ENCODE peak calls at places on chromosome 11, in five cellular contexts. T is thyroid gland, E is SW 1271, O is endodermal cell, N is neural progenitor cell. W is an unnamed sample.

GRCh38 chr11:108938604-108939003 is 273.7 kb downstream of the DDX10 start:
- DNase-seq in E (no peak), O (no peak), T (no peak), N (no peak), W (peak)

GRCh38 chr11:73308963-73309960 is 1.2 kb downstream of the ARHGEF17 start:
- DNase-seq in N (peak), E (peak), T (peak), O (peak), W (peak)

GRCh38 chr11:41225856-41226255 is 233.6 kb downstream of the LRRC4C start:
- DNase-seq in O (no peak), T (no peak), N (no peak), E (no peak), W (no peak)

GRCh38 chr11:74839445-74839844 is 90.8 kb downstream of the RNF169 start:
- DNase-seq in T (no peak), E (no peak), N (no peak), O (no peak), W (no peak)

GRCh38 chr11:88418508-88418907 is 81.0 kb upstream of the CTSC start:
- DNase-seq in T (no peak), N (no peak), E (no peak), O (no peak), W (no peak)

GRCh38 chr11:133078012-133078411 is 454.3 kb downstream of the OPCML start:
- DNase-seq in N (no peak), T (no peak), O (no peak), E (no peak), W (no peak)

GRCh38 chr11:9039194-9039593 is 35.4 kb upstream of the NRIP3 start:
- DNase-seq in N (no peak), E (no peak), T (peak), O (no peak), W (peak)

GRCh38 chr11:24635588-24636290 is 138.9 kb downstream of the LUZP2 start:
- DNase-seq in N (no peak), E (no peak), O (no peak), T (no peak), W (no peak)

GRCh38 chr11:75063732-75064314 is 32.9 kb downstream of the OR2AT4 start:
- DNase-seq in T (no peak), O (no peak), E (no peak), N (no peak), W (no peak)

GRCh38 chr11:3983101-3983500 is 111.5 kb upstream of the RRM1 start:
- DNase-seq in E (no peak), N (no peak), O (no peak), T (no peak), W (no peak)

GRCh38 chr11:57800444-57801184 is 39.0 kb downstream of the CTNND1 start:
- DNase-seq in N (peak), E (peak), O (peak), T (no peak), W (peak)

GRCh38 chr11:43984519-43985385 is 42.3 kb downstream of the C11orf96 start:
- DNase-seq in T (peak), O (no peak), E (no peak), N (no peak), W (no peak)

GRCh38 chr11:69707156-69707555 is 3.3 kb upstream of the FGF19 start:
- DNase-seq in N (no peak), O (peak), T (no peak), E (no peak), W (no peak)

GRCh38 chr11:88482871-88483301 is 145.3 kb upstream of the CTSC start:
- DNase-seq in T (no peak), N (no peak), E (no peak), O (no peak), W (no peak)

GRCh38 chr11:15146271-15147003 is 31.7 kb downstream of the INSC start:
- DNase-seq in E (no peak), N (no peak), T (no peak), O (no peak), W (no peak)

GRCh38 chr11:17532814-17533213 is 11.4 kb downstream of the USH1C start:
- DNase-seq in T (no peak), N (no peak), O (no peak), E (no peak), W (no peak)

GRCh38 chr11:132523929-132524328 is 1008.4 kb downstream of the OPCML start:
- DNase-seq in E (no peak), N (no peak), T (no peak), O (no peak), W (no peak)

GRCh38 chr11:117424781-117425180 is 97.1 kb downstream of the CEP164 start:
- DNase-seq in N (no peak), O (peak), T (peak), E (no peak), W (no peak)

GRCh38 chr11:61297341-61297740 is 2.2 kb upstream of the VWCE start:
- DNase-seq in T (no peak), E (no peak), O (no peak), N (no peak), W (no peak)

GRCh38 chr11:122159173-122159701 is 43.2 kb upstream of the BLID start:
- DNase-seq in N (peak), T (peak), O (no peak), E (no peak), W (peak)

GRCh38 chr11:83257638-83258229 is 28.4 kb downstream of the CCDC90B start:
- DNase-seq in T (no peak), N (no peak), E (peak), O (no peak), W (peak)

GRCh38 chr11:115572551-115572950 is 68.3 kb upstream of the CADM1 start:
- DNase-seq in T (no peak), O (no peak), E (no peak), N (no peak), W (no peak)

GRCh38 chr11:69787457-69787856 is 12.3 kb upstream of the FGF4 start:
- DNase-seq in N (no peak), O (peak), T (no peak), E (no peak), W (no peak)

GRCh38 chr11:21048626-21049025 is 379.2 kb downstream of the NELL1 start:
- DNase-seq in O (no peak), T (no peak), E (no peak), N (no peak), W (no peak)

GRCh38 chr11:9203715-9204311 is 61.3 kb downstream of the DENND5A start:
- DNase-seq in E (no peak), T (no peak), O (peak), N (peak), W (no peak)

GRCh38 chr11:15148181-15148580 is 33.5 kb downstream of the INSC start:
- DNase-seq in E (no peak), N (no peak), T (peak), O (no peak), W (peak)

GRCh38 chr11:118353084-118353710 is 6.2 kb upstream of the UBE4A start:
- DNase-seq in N (no peak), T (no peak), E (peak), O (no peak), W (peak)

GRCh38 chr11:111528557-111528956 is 12.0 kb upstream of the LAYN start:
- DNase-seq in N (no peak), T (no peak), O (no peak), E (peak), W (no peak)

GRCh38 chr11:66225054-66225453 is 43.4 kb upstream of the RAB1B start:
- DNase-seq in T (no peak), N (no peak), O (no peak), E (no peak), W (no peak)

GRCh38 chr11:1152316-1153104 is 5.2 kb upstream of the MUC5AC start:
- DNase-seq in N (no peak), T (no peak), O (no peak), E (peak), W (peak)

GRCh38 chr11:118005224-118006152 is 19.3 kb downstream of the IL10RA start:
- DNase-seq in O (no peak), E (no peak), N (no peak), T (no peak), W (no peak)

GRCh38 chr11:102807921-102808320 is 10.0 kb upstream of the MMP1 start:
- DNase-seq in O (peak), T (no peak), N (peak), E (no peak), W (no peak)

GRCh38 chr11:73145986-73146575 is 4.0 kb upstream of the FCHSD2 start:
- DNase-seq in O (peak), T (no peak), N (no peak), E (no peak), W (no peak)